ENCODE peak calls at places on chromosomes 13 and 19, in seven cellular contexts. One of them, this sample, is unnamed.

GRCh38 chr19:1266116-1266817 is 2.9 kb upstream of the CIRBP start:
- DNase-seq in activated naive CD4-positive, alpha-beta T cell treated with Interleukin-2 at 50 U/mL for 16 hours: peak
- DNase-seq in CD4-positive, alpha-beta memory T cell: peak
- DNase-seq in NCI-H1105: peak
- DNase-seq in iris pigment epithelial cell: peak
- DNase-seq in endothelial cell: peak
- DNase-seq in activated CD4-positive, alpha-beta T cell treated with anti-CD3 and anti-CD28 coated beads for 4 hours: peak
- DNase-seq in this sample: peak

GRCh38 chr19:18444513-18444912 is 6.6 kb upstream of the ISYNA1 start:
- DNase-seq in activated naive CD4-positive, alpha-beta T cell treated with Interleukin-2 at 50 U/mL for 16 hours: no peak
- DNase-seq in CD4-positive, alpha-beta memory T cell: no peak
- DNase-seq in NCI-H1105: no peak
- DNase-seq in iris pigment epithelial cell: no peak
- DNase-seq in endothelial cell: no peak
- DNase-seq in activated CD4-positive, alpha-beta T cell treated with anti-CD3 and anti-CD28 coated beads for 4 hours: no peak
- DNase-seq in this sample: no peak

GRCh38 chr13:80040219-80040976 is 300.5 kb downstream of the SPRY2 start:
- DNase-seq in activated naive CD4-positive, alpha-beta T cell treated with Interleukin-2 at 50 U/mL for 16 hours: no peak
- DNase-seq in CD4-positive, alpha-beta memory T cell: no peak
- DNase-seq in NCI-H1105: no peak
- DNase-seq in iris pigment epithelial cell: peak
- DNase-seq in endothelial cell: no peak
- DNase-seq in activated CD4-positive, alpha-beta T cell treated with anti-CD3 and anti-CD28 coated beads for 4 hours: no peak
- DNase-seq in this sample: peak

GRCh38 chr13:105974380-105974779 is 561.1 kb downstream of the EFNB2 start:
- DNase-seq in activated naive CD4-positive, alpha-beta T cell treated with Interleukin-2 at 50 U/mL for 16 hours: no peak
- DNase-seq in CD4-positive, alpha-beta memory T cell: no peak
- DNase-seq in NCI-H1105: no peak
- DNase-seq in iris pigment epithelial cell: no peak
- DNase-seq in endothelial cell: no peak
- DNase-seq in activated CD4-positive, alpha-beta T cell treated with anti-CD3 and anti-CD28 coated beads for 4 hours: no peak
- DNase-seq in this sample: no peak

GRCh38 chr13:103335226-103335625 is 269.0 kb upstream of the SLC10A2 start:
- DNase-seq in activated naive CD4-positive, alpha-beta T cell treated with Interleukin-2 at 50 U/mL for 16 hours: no peak
- DNase-seq in CD4-positive, alpha-beta memory T cell: no peak
- DNase-seq in NCI-H1105: no peak
- DNase-seq in iris pigment epithelial cell: no peak
- DNase-seq in endothelial cell: no peak
- DNase-seq in activated CD4-positive, alpha-beta T cell treated with anti-CD3 and anti-CD28 coated beads for 4 hours: no peak
- DNase-seq in this sample: no peak

GRCh38 chr19:49017666-49018351 is 918 bp upstream of the LHB start:
- DNase-seq in activated naive CD4-positive, alpha-beta T cell treated with Interleukin-2 at 50 U/mL for 16 hours: peak
- DNase-seq in CD4-positive, alpha-beta memory T cell: peak
- DNase-seq in NCI-H1105: peak
- DNase-seq in iris pigment epithelial cell: peak
- DNase-seq in endothelial cell: peak
- DNase-seq in activated CD4-positive, alpha-beta T cell treated with anti-CD3 and anti-CD28 coated beads for 4 hours: peak
- DNase-seq in this sample: peak

GRCh38 chr13:44243198-44243852 is 130.3 kb upstream of the SERP2 start:
- DNase-seq in activated naive CD4-positive, alpha-beta T cell treated with Interleukin-2 at 50 U/mL for 16 hours: no peak
- DNase-seq in CD4-positive, alpha-beta memory T cell: no peak
- DNase-seq in NCI-H1105: no peak
- DNase-seq in iris pigment epithelial cell: peak
- DNase-seq in endothelial cell: peak
- DNase-seq in activated CD4-positive, alpha-beta T cell treated with anti-CD3 and anti-CD28 coated beads for 4 hours: peak
- DNase-seq in this sample: peak

GRCh38 chr13:110574161-110574560 is 12.6 kb upstream of the RAB20 start:
- DNase-seq in activated naive CD4-positive, alpha-beta T cell treated with Interleukin-2 at 50 U/mL for 16 hours: no peak
- DNase-seq in CD4-positive, alpha-beta memory T cell: no peak
- DNase-seq in NCI-H1105: no peak
- DNase-seq in iris pigment epithelial cell: no peak
- DNase-seq in endothelial cell: no peak
- DNase-seq in activated CD4-positive, alpha-beta T cell treated with anti-CD3 and anti-CD28 coated beads for 4 hours: no peak
- DNase-seq in this sample: no peak

GRCh38 chr19:44767295-44768180 is 10.2 kb upstream of the CBLC start:
- DNase-seq in activated naive CD4-positive, alpha-beta T cell treated with Interleukin-2 at 50 U/mL for 16 hours: no peak
- DNase-seq in CD4-positive, alpha-beta memory T cell: no peak
- DNase-seq in NCI-H1105: no peak
- DNase-seq in iris pigment epithelial cell: no peak
- DNase-seq in endothelial cell: no peak
- DNase-seq in activated CD4-positive, alpha-beta T cell treated with anti-CD3 and anti-CD28 coated beads for 4 hours: no peak
- DNase-seq in this sample: no peak

GRCh38 chr19:47284324-47284899 is 9.7 kb downstream of the INAFM1 start:
- DNase-seq in activated naive CD4-positive, alpha-beta T cell treated with Interleukin-2 at 50 U/mL for 16 hours: peak
- DNase-seq in CD4-positive, alpha-beta memory T cell: peak
- DNase-seq in NCI-H1105: peak
- DNase-seq in iris pigment epithelial cell: peak
- DNase-seq in endothelial cell: peak
- DNase-seq in activated CD4-positive, alpha-beta T cell treated with anti-CD3 and anti-CD28 coated beads for 4 hours: peak
- DNase-seq in this sample: peak

GRCh38 chr13:27977476-27978300 is 8.6 kb upstream of the CDX2 start:
- DNase-seq in activated naive CD4-positive, alpha-beta T cell treated with Interleukin-2 at 50 U/mL for 16 hours: no peak
- DNase-seq in CD4-positive, alpha-beta memory T cell: no peak
- DNase-seq in NCI-H1105: no peak
- DNase-seq in iris pigment epithelial cell: no peak
- DNase-seq in endothelial cell: no peak
- DNase-seq in activated CD4-positive, alpha-beta T cell treated with anti-CD3 and anti-CD28 coated beads for 4 hours: no peak
- DNase-seq in this sample: no peak

GRCh38 chr13:48818495-48818961 is 157.2 kb upstream of the FNDC3A start:
- DNase-seq in activated naive CD4-positive, alpha-beta T cell treated with Interleukin-2 at 50 U/mL for 16 hours: no peak
- DNase-seq in CD4-positive, alpha-beta memory T cell: no peak
- DNase-seq in NCI-H1105: no peak
- DNase-seq in iris pigment epithelial cell: peak
- DNase-seq in endothelial cell: no peak
- DNase-seq in activated CD4-positive, alpha-beta T cell treated with anti-CD3 and anti-CD28 coated beads for 4 hours: no peak
- DNase-seq in this sample: peak

GRCh38 chr19:6056801-6057650 is 53.3 kb downstream of the RFX2 start:
- DNase-seq in activated naive CD4-positive, alpha-beta T cell treated with Interleukin-2 at 50 U/mL for 16 hours: no peak
- DNase-seq in CD4-positive, alpha-beta memory T cell: peak
- DNase-seq in NCI-H1105: no peak
- DNase-seq in iris pigment epithelial cell: peak
- DNase-seq in endothelial cell: peak
- DNase-seq in activated CD4-positive, alpha-beta T cell treated with anti-CD3 and anti-CD28 coated beads for 4 hours: no peak
- DNase-seq in this sample: peak

GRCh38 chr19:51701468-51702100 is 8.5 kb downstream of the SPACA6 start:
- DNase-seq in activated naive CD4-positive, alpha-beta T cell treated with Interleukin-2 at 50 U/mL for 16 hours: no peak
- DNase-seq in CD4-positive, alpha-beta memory T cell: no peak
- DNase-seq in NCI-H1105: no peak
- DNase-seq in iris pigment epithelial cell: no peak
- DNase-seq in endothelial cell: no peak
- DNase-seq in activated CD4-positive, alpha-beta T cell treated with anti-CD3 and anti-CD28 coated beads for 4 hours: no peak
- DNase-seq in this sample: no peak

GRCh38 chr19:38004505-38005223 is 97.7 kb downstream of the SIPA1L3 start:
- DNase-seq in activated naive CD4-positive, alpha-beta T cell treated with Interleukin-2 at 50 U/mL for 16 hours: no peak
- DNase-seq in CD4-positive, alpha-beta memory T cell: no peak
- DNase-seq in NCI-H1105: peak
- DNase-seq in iris pigment epithelial cell: peak
- DNase-seq in endothelial cell: peak
- DNase-seq in activated CD4-positive, alpha-beta T cell treated with anti-CD3 and anti-CD28 coated beads for 4 hours: no peak
- DNase-seq in this sample: peak

GRCh38 chr19:40348125-40348913 is at the start of the genes C19orf47 and PLD3:
- DNase-seq in activated naive CD4-positive, alpha-beta T cell treated with Interleukin-2 at 50 U/mL for 16 hours: peak
- DNase-seq in CD4-positive, alpha-beta memory T cell: peak
- DNase-seq in NCI-H1105: peak
- DNase-seq in iris pigment epithelial cell: peak
- DNase-seq in endothelial cell: peak
- DNase-seq in activated CD4-positive, alpha-beta T cell treated with anti-CD3 and anti-CD28 coated beads for 4 hours: peak
- DNase-seq in this sample: peak

GRCh38 chr13:24664726-24665409 is 15.3 kb upstream of the ATP12A start:
- DNase-seq in activated naive CD4-positive, alpha-beta T cell treated with Interleukin-2 at 50 U/mL for 16 hours: no peak
- DNase-seq in CD4-positive, alpha-beta memory T cell: no peak
- DNase-seq in NCI-H1105: no peak
- DNase-seq in iris pigment epithelial cell: peak
- DNase-seq in endothelial cell: no peak
- DNase-seq in activated CD4-positive, alpha-beta T cell treated with anti-CD3 and anti-CD28 coated beads for 4 hours: no peak
- DNase-seq in this sample: no peak

GRCh38 chr13:80237646-80238045 is 103.3 kb downstream of the SPRY2 start:
- DNase-seq in activated naive CD4-positive, alpha-beta T cell treated with Interleukin-2 at 50 U/mL for 16 hours: no peak
- DNase-seq in CD4-positive, alpha-beta memory T cell: no peak
- DNase-seq in NCI-H1105: no peak
- DNase-seq in iris pigment epithelial cell: peak
- DNase-seq in endothelial cell: no peak
- DNase-seq in activated CD4-positive, alpha-beta T cell treated with anti-CD3 and anti-CD28 coated beads for 4 hours: no peak
- DNase-seq in this sample: no peak

GRCh38 chr13:111283991-111284390 is 36.5 kb upstream of the TEX29 start:
- DNase-seq in activated naive CD4-positive, alpha-beta T cell treated with Interleukin-2 at 50 U/mL for 16 hours: no peak
- DNase-seq in CD4-positive, alpha-beta memory T cell: no peak
- DNase-seq in NCI-H1105: no peak
- DNase-seq in iris pigment epithelial cell: no peak
- DNase-seq in endothelial cell: no peak
- DNase-seq in activated CD4-positive, alpha-beta T cell treated with anti-CD3 and anti-CD28 coated beads for 4 hours: no peak
- DNase-seq in this sample: no peak

GRCh38 chr19:13189600-13189999 is 39.4 kb downstream of the IER2 start:
- DNase-seq in activated naive CD4-positive, alpha-beta T cell treated with Interleukin-2 at 50 U/mL for 16 hours: no peak
- DNase-seq in CD4-positive, alpha-beta memory T cell: no peak
- DNase-seq in NCI-H1105: no peak
- DNase-seq in iris pigment epithelial cell: no peak
- DNase-seq in endothelial cell: no peak
- DNase-seq in activated CD4-positive, alpha-beta T cell treated with anti-CD3 and anti-CD28 coated beads for 4 hours: no peak
- DNase-seq in this sample: no peak

GRCh38 chr19:48218964-48219363 is 36.7 kb downstream of the CARD8 start:
- DNase-seq in activated naive CD4-positive, alpha-beta T cell treated with Interleukin-2 at 50 U/mL for 16 hours: no peak
- DNase-seq in CD4-positive, alpha-beta memory T cell: no peak
- DNase-seq in NCI-H1105: no peak
- DNase-seq in iris pigment epithelial cell: peak
- DNase-seq in endothelial cell: no peak
- DNase-seq in activated CD4-positive, alpha-beta T cell treated with anti-CD3 and anti-CD28 coated beads for 4 hours: no peak
- DNase-seq in this sample: no peak

GRCh38 chr13:111846396-111847174 is 220.4 kb upstream of the SOX1 start:
- DNase-seq in activated naive CD4-positive, alpha-beta T cell treated with Interleukin-2 at 50 U/mL for 16 hours: no peak
- DNase-seq in CD4-positive, alpha-beta memory T cell: no peak
- DNase-seq in NCI-H1105: no peak
- DNase-seq in iris pigment epithelial cell: no peak
- DNase-seq in endothelial cell: no peak
- DNase-seq in activated CD4-positive, alpha-beta T cell treated with anti-CD3 and anti-CD28 coated beads for 4 hours: no peak
- DNase-seq in this sample: no peak

GRCh38 chr19:13865578-13866462 is 11.1 kb upstream of the NANOS3 start:
- DNase-seq in activated naive CD4-positive, alpha-beta T cell treated with Interleukin-2 at 50 U/mL for 16 hours: no peak
- DNase-seq in CD4-positive, alpha-beta memory T cell: peak
- DNase-seq in NCI-H1105: peak
- DNase-seq in iris pigment epithelial cell: no peak
- DNase-seq in endothelial cell: no peak
- DNase-seq in activated CD4-positive, alpha-beta T cell treated with anti-CD3 and anti-CD28 coated beads for 4 hours: no peak
- DNase-seq in this sample: no peak

GRCh38 chr13:109369357-109370052 is 416.9 kb downstream of the IRS2 start:
- DNase-seq in activated naive CD4-positive, alpha-beta T cell treated with Interleukin-2 at 50 U/mL for 16 hours: no peak
- DNase-seq in CD4-positive, alpha-beta memory T cell: no peak
- DNase-seq in NCI-H1105: no peak
- DNase-seq in iris pigment epithelial cell: no peak
- DNase-seq in endothelial cell: no peak
- DNase-seq in activated CD4-positive, alpha-beta T cell treated with anti-CD3 and anti-CD28 coated beads for 4 hours: no peak
- DNase-seq in this sample: no peak

GRCh38 chr19:5503598-5503997 is 48.4 kb downstream of the ZNRF4 start:
- DNase-seq in activated naive CD4-positive, alpha-beta T cell treated with Interleukin-2 at 50 U/mL for 16 hours: no peak
- DNase-seq in CD4-positive, alpha-beta memory T cell: no peak
- DNase-seq in NCI-H1105: no peak
- DNase-seq in iris pigment epithelial cell: no peak
- DNase-seq in endothelial cell: no peak
- DNase-seq in activated CD4-positive, alpha-beta T cell treated with anti-CD3 and anti-CD28 coated beads for 4 hours: no peak
- DNase-seq in this sample: no peak

GRCh38 chr13:27302643-27303262 is 32.1 kb downstream of the RASL11A start:
- DNase-seq in activated naive CD4-positive, alpha-beta T cell treated with Interleukin-2 at 50 U/mL for 16 hours: no peak
- DNase-seq in CD4-positive, alpha-beta memory T cell: no peak
- DNase-seq in NCI-H1105: no peak
- DNase-seq in iris pigment epithelial cell: no peak
- DNase-seq in endothelial cell: no peak
- DNase-seq in activated CD4-positive, alpha-beta T cell treated with anti-CD3 and anti-CD28 coated beads for 4 hours: no peak
- DNase-seq in this sample: no peak

GRCh38 chr13:44040070-44040753 is 160.5 kb downstream of the LACC1 start:
- DNase-seq in activated naive CD4-positive, alpha-beta T cell treated with Interleukin-2 at 50 U/mL for 16 hours: no peak
- DNase-seq in CD4-positive, alpha-beta memory T cell: no peak
- DNase-seq in NCI-H1105: no peak
- DNase-seq in iris pigment epithelial cell: peak
- DNase-seq in endothelial cell: no peak
- DNase-seq in activated CD4-positive, alpha-beta T cell treated with anti-CD3 and anti-CD28 coated beads for 4 hours: no peak
- DNase-seq in this sample: peak

GRCh38 chr19:1063030-1063908 is 3.7 kb upstream of the ARHGAP45 start:
- DNase-seq in activated naive CD4-positive, alpha-beta T cell treated with Interleukin-2 at 50 U/mL for 16 hours: peak
- DNase-seq in CD4-positive, alpha-beta memory T cell: peak
- DNase-seq in NCI-H1105: no peak
- DNase-seq in iris pigment epithelial cell: no peak
- DNase-seq in endothelial cell: no peak
- DNase-seq in activated CD4-positive, alpha-beta T cell treated with anti-CD3 and anti-CD28 coated beads for 4 hours: peak
- DNase-seq in this sample: no peak

GRCh38 chr19:1131718-1132552 is 28.1 kb downstream of the GPX4 start:
- DNase-seq in activated naive CD4-positive, alpha-beta T cell treated with Interleukin-2 at 50 U/mL for 16 hours: peak
- DNase-seq in CD4-positive, alpha-beta memory T cell: peak
- DNase-seq in NCI-H1105: no peak
- DNase-seq in iris pigment epithelial cell: peak
- DNase-seq in endothelial cell: peak
- DNase-seq in activated CD4-positive, alpha-beta T cell treated with anti-CD3 and anti-CD28 coated beads for 4 hours: peak
- DNase-seq in this sample: peak

GRCh38 chr13:57630661-57631606 is 610 bp upstream of the PCDH17 start:
- DNase-seq in activated naive CD4-positive, alpha-beta T cell treated with Interleukin-2 at 50 U/mL for 16 hours: no peak
- DNase-seq in CD4-positive, alpha-beta memory T cell: no peak
- DNase-seq in NCI-H1105: no peak
- DNase-seq in iris pigment epithelial cell: peak
- DNase-seq in endothelial cell: no peak
- DNase-seq in activated CD4-positive, alpha-beta T cell treated with anti-CD3 and anti-CD28 coated beads for 4 hours: no peak
- DNase-seq in this sample: peak

GRCh38 chr19:29624489-29625210 is 18.6 kb downstream of the POP4 start:
- DNase-seq in activated naive CD4-positive, alpha-beta T cell treated with Interleukin-2 at 50 U/mL for 16 hours: no peak
- DNase-seq in CD4-positive, alpha-beta memory T cell: no peak
- DNase-seq in NCI-H1105: no peak
- DNase-seq in iris pigment epithelial cell: no peak
- DNase-seq in endothelial cell: no peak
- DNase-seq in activated CD4-positive, alpha-beta T cell treated with anti-CD3 and anti-CD28 coated beads for 4 hours: no peak
- DNase-seq in this sample: peak

GRCh38 chr13:110257408-110257807 is 49.5 kb downstream of the COL4A1 start:
- DNase-seq in activated naive CD4-positive, alpha-beta T cell treated with Interleukin-2 at 50 U/mL for 16 hours: no peak
- DNase-seq in CD4-positive, alpha-beta memory T cell: no peak
- DNase-seq in NCI-H1105: no peak
- DNase-seq in iris pigment epithelial cell: no peak
- DNase-seq in endothelial cell: no peak
- DNase-seq in activated CD4-positive, alpha-beta T cell treated with anti-CD3 and anti-CD28 coated beads for 4 hours: no peak
- DNase-seq in this sample: no peak

GRCh38 chr19:16519230-16519687 is 23.0 kb downstream of the CHERP start:
- DNase-seq in activated naive CD4-positive, alpha-beta T cell treated with Interleukin-2 at 50 U/mL for 16 hours: no peak
- DNase-seq in CD4-positive, alpha-beta memory T cell: no peak
- DNase-seq in NCI-H1105: no peak
- DNase-seq in iris pigment epithelial cell: no peak
- DNase-seq in endothelial cell: no peak
- DNase-seq in activated CD4-positive, alpha-beta T cell treated with anti-CD3 and anti-CD28 coated beads for 4 hours: no peak
- DNase-seq in this sample: no peak

GRCh38 chr13:98438246-98439135 is 138.4 kb downstream of the STK24 start:
- DNase-seq in activated naive CD4-positive, alpha-beta T cell treated with Interleukin-2 at 50 U/mL for 16 hours: no peak
- DNase-seq in CD4-positive, alpha-beta memory T cell: no peak
- DNase-seq in NCI-H1105: no peak
- DNase-seq in iris pigment epithelial cell: no peak
- DNase-seq in endothelial cell: no peak
- DNase-seq in activated CD4-positive, alpha-beta T cell treated with anti-CD3 and anti-CD28 coated beads for 4 hours: no peak
- DNase-seq in this sample: no peak

GRCh38 chr13:113813749-113814434 is 50.0 kb downstream of the GAS6 start:
- DNase-seq in activated naive CD4-positive, alpha-beta T cell treated with Interleukin-2 at 50 U/mL for 16 hours: no peak
- DNase-seq in CD4-positive, alpha-beta memory T cell: no peak
- DNase-seq in NCI-H1105: no peak
- DNase-seq in iris pigment epithelial cell: no peak
- DNase-seq in endothelial cell: no peak
- DNase-seq in activated CD4-positive, alpha-beta T cell treated with anti-CD3 and anti-CD28 coated beads for 4 hours: no peak
- DNase-seq in this sample: peak

GRCh38 chr13:100825551-100825950 is 151.0 kb upstream of the TMTC4 start:
- DNase-seq in activated naive CD4-positive, alpha-beta T cell treated with Interleukin-2 at 50 U/mL for 16 hours: no peak
- DNase-seq in CD4-positive, alpha-beta memory T cell: no peak
- DNase-seq in NCI-H1105: no peak
- DNase-seq in iris pigment epithelial cell: peak
- DNase-seq in endothelial cell: no peak
- DNase-seq in activated CD4-positive, alpha-beta T cell treated with anti-CD3 and anti-CD28 coated beads for 4 hours: no peak
- DNase-seq in this sample: peak